ENCODE peak calls at places on chromosome 11, in eight cellular contexts. B is NCI-H460, M is endothelial cell, D is NCI-H1092 treated with DMSO at 0.1 percent for 48 hours, S is NCI-H1417, T is DMS153, V is fibroblast of lung, P is caudate nucleus. Y is an unnamed sample.

GRCh38 chr11:94544582-94544831 is 786 bp downstream of the FUT4 start:
- DNase-seq in B (no peak), M (peak), D (no peak), S (no peak), T (no peak), V (no peak), P (no peak), Y (peak)

GRCh38 chr11:1570896-1571759 is 943 bp downstream of the DUSP8 start:
- DNase-seq in B (no peak), M (peak), D (no peak), S (peak), T (no peak), V (no peak), P (no peak), Y (no peak)

GRCh38 chr11:43870981-43871550 is 9.6 kb upstream of the ALKBH3 start:
- DNase-seq in B (no peak), M (no peak), D (no peak), S (no peak), T (no peak), V (no peak), P (no peak), Y (no peak)

GRCh38 chr11:67648140-67648795 is 2.3 kb downstream of the ACY3 start:
- DNase-seq in B (peak), M (peak), D (peak), S (peak), T (no peak), V (no peak), P (no peak), Y (no peak)

GRCh38 chr11:69170704-69171103 is 15.0 kb downstream of the SMIM38 start:
- DNase-seq in B (no peak), M (no peak), D (peak), S (peak), T (no peak), V (no peak), P (no peak), Y (no peak)

GRCh38 chr11:118791961-118792578 is 1.1 kb upstream of the DDX6 start:
- DNase-seq in B (no peak), M (peak), D (no peak), S (no peak), T (no peak), V (no peak), P (no peak), Y (no peak)

GRCh38 chr11:61392991-61393595 is 706 bp downstream of the TMEM216 start:
- DNase-seq in B (no peak), M (peak), D (peak), S (peak), T (no peak), V (peak), P (no peak), Y (no peak)

GRCh38 chr11:71504526-71504925 is 22.5 kb upstream of the KRTAP5-7 start:
- DNase-seq in B (no peak), M (no peak), D (peak), S (peak), T (peak), V (no peak), P (no peak), Y (no peak)

GRCh38 chr11:95556342-95557151 is 233.0 kb downstream of the FAM76B start:
- DNase-seq in B (no peak), M (no peak), D (no peak), S (no peak), T (no peak), V (peak), P (no peak), Y (peak)

GRCh38 chr11:312092-312816 is 1.6 kb upstream of the IFITM1 start:
- DNase-seq in B (no peak), M (no peak), D (no peak), S (no peak), T (no peak), V (no peak), P (no peak), Y (no peak)

GRCh38 chr11:12319734-12320387 is 57.5 kb upstream of the PARVA start:
- DNase-seq in B (no peak), M (no peak), D (peak), S (no peak), T (no peak), V (peak), P (no peak), Y (peak)

GRCh38 chr11:73425118-73425517 is 48.9 kb downstream of the RELT start:
- DNase-seq in B (no peak), M (no peak), D (no peak), S (no peak), T (no peak), V (no peak), P (no peak), Y (no peak)

GRCh38 chr11:128488471-128488870 is 98.9 kb downstream of the ETS1 start:
- DNase-seq in B (no peak), M (no peak), D (no peak), S (no peak), T (no peak), V (peak), P (no peak), Y (peak)

GRCh38 chr11:9660886-9661285 is 3.0 kb upstream of the SWAP70 start:
- DNase-seq in B (no peak), M (no peak), D (no peak), S (no peak), T (no peak), V (no peak), P (no peak), Y (no peak)

GRCh38 chr11:93761910-93762309 is 20.4 kb downstream of the C11orf54 start:
- DNase-seq in B (no peak), M (no peak), D (no peak), S (no peak), T (no peak), V (no peak), P (no peak), Y (no peak)

GRCh38 chr11:92224394-92225205 is at the start of gene FAT3:
- DNase-seq in B (no peak), M (peak), D (peak), S (peak), T (peak), V (peak), P (peak), Y (peak)

GRCh38 chr11:94938399-94939055 is 34.8 kb downstream of the CWC15 start:
- DNase-seq in B (no peak), M (no peak), D (peak), S (no peak), T (peak), V (peak), P (no peak), Y (peak)

GRCh38 chr11:46380340-46381045 is 976 bp upstream of the MDK start:
- DNase-seq in B (no peak), M (peak), D (peak), S (peak), T (peak), V (peak), P (no peak), Y (peak)

GRCh38 chr11:33743291-33743690 is 7.1 kb upstream of the CD59 start:
- DNase-seq in B (no peak), M (no peak), D (no peak), S (no peak), T (no peak), V (no peak), P (no peak), Y (no peak)

GRCh38 chr11:128724891-128725611 is 31.2 kb downstream of the FLI1 start:
- DNase-seq in B (no peak), M (no peak), D (no peak), S (no peak), T (no peak), V (no peak), P (no peak), Y (no peak)

Y was measured in fibroblast of villous mesenchyme.